ENCODE peak calls at places on chromosomes 12 and 14, in six cellular contexts. Y is stimulated activated naive CD4-positive, alpha-beta T cell; Q is NCI-H748 treated with DMSO at 0.1 percent for 48 hours; F is stromal cell of bone marrow; G is NCI-H1694; Z is anterior cingulate cortex. M is an unnamed sample.
A peak's percentile ranks its signal among the peaks of the same experiment; 100 is the strongest.

GRCh38 chr12:130080205-130080604 is 82.1 kb upstream of the FZD10 start:
- DNase-seq in Y (no peak), Q (no peak), F (no peak), G (no peak), Z (no peak), M (no peak)

GRCh38 chr12:121400332-121401139 is 618 bp downstream of the RNF34 start:
- DNase-seq in Y (peak; percentile 35), Q (peak; percentile 9), F (no peak), G (no peak), Z (no peak), M (no peak)

GRCh38 chr12:27034607-27035293 is 12.4 kb downstream of the MED21 start:
- DNase-seq in Y (no peak), Q (no peak), F (no peak), G (no peak), Z (no peak), M (no peak)

GRCh38 chr14:73785336-73785833 is 66.2 kb upstream of the PTGR2 start:
- DNase-seq in Y (no peak), Q (no peak), F (peak; percentile 76), G (no peak), Z (no peak), M (peak; percentile 55)

GRCh38 chr12:47975036-47975620 is 11.7 kb downstream of the TMEM106C start:
- DNase-seq in Y (no peak), Q (no peak), F (no peak), G (no peak), Z (no peak), M (no peak)

GRCh38 chr14:61860294-61860918 is 98.2 kb downstream of the SNAPC1 start:
- DNase-seq in Y (peak; percentile 1), Q (peak; percentile 44), F (no peak), G (peak; percentile 50), Z (no peak), M (peak; percentile 6)

GRCh38 chr14:58533417-58533816 is 104.3 kb upstream of the DACT1 start:
- DNase-seq in Y (no peak), Q (no peak), F (no peak), G (peak; percentile 14), Z (peak; percentile 33), M (no peak)

GRCh38 chr14:93731753-93732152 is 56.5 kb downstream of the PRIMA1 start:
- DNase-seq in Y (no peak), Q (no peak), F (no peak), G (no peak), Z (no peak), M (no peak)

GRCh38 chr12:103441437-103442186 is 54.2 kb downstream of the C12orf42 start:
- DNase-seq in Y (no peak), Q (no peak), F (no peak), G (no peak), Z (no peak), M (no peak)

GRCh38 chr12:807041-807717 is 54.8 kb downstream of the WNK1 start:
- DNase-seq in Y (no peak), Q (no peak), F (no peak), G (no peak), Z (no peak), M (no peak)

GRCh38 chr12:1391722-1392121 is 202.7 kb downstream of the FBXL14 start:
- DNase-seq in Y (no peak), Q (no peak), F (no peak), G (no peak), Z (no peak), M (no peak)

GRCh38 chr14:102774391-102775153 is 2.7 kb upstream of the TRAF3 start:
- DNase-seq in Y (peak; percentile 74), Q (peak; percentile 68), F (peak; percentile 70), G (peak; percentile 93), Z (peak; percentile 25), M (peak; percentile 7)

GRCh38 chr14:54568821-54569591 is 2.1 kb downstream of the SAMD4A start:
- DNase-seq in Y (no peak), Q (no peak), F (no peak), G (no peak), Z (no peak), M (no peak)

GRCh38 chr12:101642115-101643067 is 47.6 kb downstream of the MYBPC1 start:
- DNase-seq in Y (no peak), Q (peak; percentile 59), F (no peak), G (no peak), Z (no peak), M (no peak)

GRCh38 chr12:43063642-43064041 is 474.1 kb upstream of the PRICKLE1 start:
- DNase-seq in Y (no peak), Q (no peak), F (peak; percentile 76), G (no peak), Z (no peak), M (peak; percentile 1)

GRCh38 chr12:126770188-126770587 is 1496.8 kb upstream of the TMEM132C start:
- DNase-seq in Y (no peak), Q (no peak), F (no peak), G (no peak), Z (no peak), M (no peak)